ENCODE peak calls at places on chromosomes 3 and 15, in ten cellular contexts. One of them, this sample, is unnamed.
A peak's percentile ranks its signal among the peaks of the same experiment; 100 is the strongest.

GRCh38 chr3:46369675-46370132 is 1.0 kb upstream of the CCR5 start:
- DNase-seq in GM23248: no peak
- DNase-seq in hepatocyte: no peak
- DNase-seq in CD8-positive, alpha-beta T cell: no peak
- DNase-seq in cardiac muscle cell: no peak
- DNase-seq in heart left ventricle: no peak
- DNase-seq in fibroblast of lung: no peak
- DNase-seq in K562: no peak
- DNase-seq in A673: no peak
- DNase-seq in iPS DF 6.9: no peak
- DNase-seq in this sample: no peak

GRCh38 chr3:88061749-88062148 is 2.7 kb downstream of the ZNF654 start:
- DNase-seq in fibroblast of lung: no peak
- DNase-seq in heart left ventricle: no peak
- DNase-seq in A673: no peak
- DNase-seq in hepatocyte: no peak
- DNase-seq in GM23248: peak; percentile 27
- DNase-seq in K562: no peak
- DNase-seq in cardiac muscle cell: no peak
- DNase-seq in iPS DF 6.9: no peak
- DNase-seq in CD8-positive, alpha-beta T cell: no peak
- DNase-seq in this sample: no peak

GRCh38 chr3:16060945-16061344 is 113.5 kb upstream of the GALNT15 start:
- DNase-seq in cardiac muscle cell: no peak
- DNase-seq in CD8-positive, alpha-beta T cell: no peak
- DNase-seq in GM23248: peak; percentile 96
- DNase-seq in A673: no peak
- DNase-seq in K562: no peak
- DNase-seq in hepatocyte: peak; percentile 35
- DNase-seq in fibroblast of lung: peak; percentile 95
- DNase-seq in heart left ventricle: no peak
- DNase-seq in iPS DF 6.9: no peak
- DNase-seq in this sample: peak; percentile 78

GRCh38 chr15:62558640-62559039 is 393.6 kb upstream of the C2CD4B start:
- DNase-seq in K562: no peak
- DNase-seq in cardiac muscle cell: no peak
- DNase-seq in iPS DF 6.9: no peak
- DNase-seq in CD8-positive, alpha-beta T cell: no peak
- DNase-seq in heart left ventricle: no peak
- DNase-seq in hepatocyte: peak; percentile 28
- DNase-seq in GM23248: peak; percentile 14
- DNase-seq in A673: no peak
- DNase-seq in fibroblast of lung: no peak
- DNase-seq in this sample: no peak

GRCh38 chr3:99659032-99659431 is 20.6 kb downstream of the COL8A1 start:
- DNase-seq in fibroblast of lung: peak; percentile 100
- DNase-seq in iPS DF 6.9: no peak
- DNase-seq in GM23248: peak; percentile 99
- DNase-seq in heart left ventricle: peak; percentile 50
- DNase-seq in hepatocyte: peak; percentile 16
- DNase-seq in cardiac muscle cell: no peak
- DNase-seq in K562: no peak
- DNase-seq in A673: no peak
- DNase-seq in CD8-positive, alpha-beta T cell: no peak
- DNase-seq in this sample: peak; percentile 100

GRCh38 chr3:101518421-101518871 is 5.4 kb upstream of the SENP7 start:
- DNase-seq in K562: no peak
- DNase-seq in fibroblast of lung: no peak
- DNase-seq in cardiac muscle cell: no peak
- DNase-seq in hepatocyte: peak; percentile 9
- DNase-seq in iPS DF 6.9: no peak
- DNase-seq in heart left ventricle: no peak
- DNase-seq in GM23248: no peak
- DNase-seq in CD8-positive, alpha-beta T cell: no peak
- DNase-seq in A673: no peak
- DNase-seq in this sample: no peak

GRCh38 chr3:171193693-171194092 is 167.2 kb upstream of the SLC2A2 start:
- DNase-seq in CD8-positive, alpha-beta T cell: no peak
- DNase-seq in iPS DF 6.9: no peak
- DNase-seq in cardiac muscle cell: no peak
- DNase-seq in hepatocyte: no peak
- DNase-seq in A673: no peak
- DNase-seq in fibroblast of lung: peak; percentile 62
- DNase-seq in K562: no peak
- DNase-seq in heart left ventricle: no peak
- DNase-seq in GM23248: no peak
- DNase-seq in this sample: no peak

GRCh38 chr15:76904461-76905012 is 603 bp downstream of the SCAPER start:
- DNase-seq in fibroblast of lung: peak; percentile 6
- DNase-seq in CD8-positive, alpha-beta T cell: peak; percentile 51
- DNase-seq in GM23248: peak; percentile 49
- DNase-seq in hepatocyte: peak; percentile 71
- DNase-seq in heart left ventricle: peak; percentile 31
- DNase-seq in cardiac muscle cell: peak; percentile 45
- DNase-seq in iPS DF 6.9: peak; percentile 2
- DNase-seq in A673: peak; percentile 43
- DNase-seq in K562: no peak
- DNase-seq in this sample: peak; percentile 46

GRCh38 chr15:43225201-43225949 is 4.6 kb upstream of the EPB42 start:
- DNase-seq in K562: no peak
- DNase-seq in fibroblast of lung: peak; percentile 55
- DNase-seq in heart left ventricle: no peak
- DNase-seq in GM23248: peak; percentile 81
- DNase-seq in cardiac muscle cell: peak; percentile 67
- DNase-seq in hepatocyte: peak; percentile 83
- DNase-seq in iPS DF 6.9: peak; percentile 45
- DNase-seq in CD8-positive, alpha-beta T cell: peak; percentile 52
- DNase-seq in A673: peak; percentile 78
- DNase-seq in this sample: peak; percentile 68

GRCh38 chr3:127986803-127987202 is 65.4 kb upstream of the SEC61A1 start:
- DNase-seq in GM23248: no peak
- DNase-seq in K562: no peak
- DNase-seq in hepatocyte: no peak
- DNase-seq in fibroblast of lung: no peak
- DNase-seq in CD8-positive, alpha-beta T cell: no peak
- DNase-seq in iPS DF 6.9: no peak
- DNase-seq in A673: no peak
- DNase-seq in cardiac muscle cell: no peak
- DNase-seq in heart left ventricle: peak; percentile 87
- DNase-seq in this sample: no peak

DNA sequence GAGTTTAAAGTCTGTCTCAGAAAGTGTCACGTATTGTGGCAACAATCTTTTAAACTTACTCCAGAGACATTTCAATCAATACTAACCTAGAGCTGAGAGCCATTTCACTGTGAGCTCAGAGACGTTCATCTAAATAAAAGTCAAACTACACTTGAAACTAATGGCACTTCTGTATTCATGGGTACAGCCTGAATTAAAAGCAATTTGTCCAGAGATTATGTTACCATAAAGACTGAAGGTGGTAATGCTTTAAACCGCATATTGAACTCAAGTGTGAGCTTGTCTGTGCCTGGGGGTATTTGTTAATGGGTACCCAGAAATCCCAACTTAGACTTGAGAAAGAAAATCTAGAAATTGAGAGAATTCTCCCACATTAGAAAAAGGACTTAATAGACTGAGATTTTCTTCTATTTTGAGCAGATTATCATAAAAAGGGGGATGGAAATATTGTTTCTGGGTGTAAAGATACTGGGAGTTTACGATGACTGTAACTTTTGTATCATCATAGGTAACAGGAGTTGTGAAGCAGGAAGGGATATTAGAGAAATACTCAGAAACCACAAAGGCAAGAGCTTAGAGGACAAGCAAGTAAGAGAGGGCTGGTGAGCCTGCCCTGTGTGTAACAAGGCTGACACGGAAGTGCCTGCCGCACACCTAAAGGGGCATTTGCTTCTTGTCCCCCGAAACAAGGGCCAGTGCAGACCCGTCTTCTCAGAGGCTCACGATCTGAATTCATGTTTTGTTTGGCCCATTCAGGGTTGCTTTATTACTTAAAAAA is 36.9 kb downstream of the LRIG1 start:
- DNase-seq in hepatocyte: no peak
- DNase-seq in fibroblast of lung: no peak
- DNase-seq in GM23248: no peak
- DNase-seq in A673: no peak
- DNase-seq in iPS DF 6.9: no peak
- DNase-seq in CD8-positive, alpha-beta T cell: no peak
- DNase-seq in cardiac muscle cell: no peak
- DNase-seq in K562: no peak
- DNase-seq in heart left ventricle: no peak
- DNase-seq in this sample: no peak
- H3K4me1 ChIP-seq in hepatocyte: peaks cover 8% of the 10 kb centered on the region
- H3K4me1 ChIP-seq in fibroblast of lung: peaks cover 7% of the 10 kb centered on the region
- H3K4me1 ChIP-seq in GM23248: peaks cover 16% of the 10 kb centered on the region
- H3K4me1 ChIP-seq in A673: peaks cover 17% of the 10 kb centered on the region
- H3K4me1 ChIP-seq in iPS DF 6.9: peaks cover 1% of the 10 kb centered on the region
- H3K4me1 ChIP-seq in CD8-positive, alpha-beta T cell: no peaks in the 10 kb centered on the region
- H3K4me1 ChIP-seq in cardiac muscle cell: no peaks in the 10 kb centered on the region
- H3K4me1 ChIP-seq in K562: no peaks in the 10 kb centered on the region
- H3K4me1 ChIP-seq in heart left ventricle: no peaks in the 10 kb centered on the region
- H3K4me1 ChIP-seq in this sample: peaks cover 11% of the 10 kb centered on the region

DNA sequence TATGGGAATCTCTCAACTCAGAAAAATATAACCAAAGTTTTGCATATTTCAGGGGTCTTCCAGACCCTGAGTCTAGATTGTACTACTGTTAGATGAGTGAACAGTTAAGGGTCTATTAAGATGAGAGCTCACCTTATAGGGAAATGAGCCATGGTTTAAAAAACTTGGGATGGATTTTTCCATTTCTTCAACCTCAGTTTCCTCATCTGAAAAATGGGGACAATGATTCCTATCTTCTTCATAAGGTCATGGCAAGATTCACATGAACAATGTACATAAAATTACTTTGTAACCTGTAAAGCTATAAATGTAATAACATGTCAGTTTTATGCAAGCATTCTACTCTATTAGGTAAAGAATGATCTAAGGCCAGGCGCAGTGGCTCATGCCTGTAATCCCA is 28.7 kb downstream of the NPTN start:
- DNase-seq in cardiac muscle cell: no peak
- DNase-seq in A673: no peak
- DNase-seq in heart left ventricle: no peak
- DNase-seq in K562: no peak
- DNase-seq in GM23248: no peak
- DNase-seq in fibroblast of lung: no peak
- DNase-seq in iPS DF 6.9: no peak
- DNase-seq in CD8-positive, alpha-beta T cell: no peak
- DNase-seq in hepatocyte: no peak
- DNase-seq in this sample: no peak
- H3K4me1 ChIP-seq in cardiac muscle cell: peaks cover 46% of the 10 kb centered on the region
- H3K4me1 ChIP-seq in A673: peaks cover 42% of the 10 kb centered on the region
- H3K4me1 ChIP-seq in heart left ventricle: peaks cover 46% of the 10 kb centered on the region
- H3K4me1 ChIP-seq in K562: peaks cover 5% of the 10 kb centered on the region
- H3K4me1 ChIP-seq in GM23248: peaks cover 61% of the 10 kb centered on the region
- H3K4me1 ChIP-seq in fibroblast of lung: peaks cover 37% of the 10 kb centered on the region
- H3K4me1 ChIP-seq in iPS DF 6.9: peaks cover 3% of the 10 kb centered on the region
- H3K4me1 ChIP-seq in CD8-positive, alpha-beta T cell: peaks cover 15% of the 10 kb centered on the region
- H3K4me1 ChIP-seq in hepatocyte: peaks cover 45% of the 10 kb centered on the region
- H3K4me1 ChIP-seq in this sample: peaks cover 9% of the 10 kb centered on the region

GRCh38 chr15:40439461-40440299 is 1.1 kb upstream of the BAHD1 start:
- DNase-seq in K562: peak; percentile 75
- DNase-seq in iPS DF 6.9: no peak
- DNase-seq in A673: peak; percentile 46
- DNase-seq in cardiac muscle cell: peak; percentile 61
- DNase-seq in heart left ventricle: peak; percentile 61
- DNase-seq in fibroblast of lung: peak; percentile 50
- DNase-seq in hepatocyte: peak; percentile 72
- DNase-seq in GM23248: peak; percentile 80
- DNase-seq in CD8-positive, alpha-beta T cell: peak; percentile 56
- DNase-seq in this sample: peak; percentile 65
- H3K4me1 ChIP-seq in K562: peaks cover 77% of the 10 kb centered on the region
- H3K4me1 ChIP-seq in iPS DF 6.9: peaks cover 23% of the 10 kb centered on the region
- H3K4me1 ChIP-seq in A673: peaks cover 32% of the 10 kb centered on the region
- H3K4me1 ChIP-seq in cardiac muscle cell: peaks cover 44% of the 10 kb centered on the region
- H3K4me1 ChIP-seq in heart left ventricle: peaks cover 14% of the 10 kb centered on the region
- H3K4me1 ChIP-seq in fibroblast of lung: peaks cover 6% of the 10 kb centered on the region
- H3K4me1 ChIP-seq in hepatocyte: peaks cover 50% of the 10 kb centered on the region
- H3K4me1 ChIP-seq in GM23248: peaks cover 14% of the 10 kb centered on the region
- H3K4me1 ChIP-seq in CD8-positive, alpha-beta T cell: peaks cover 58% of the 10 kb centered on the region
- H3K4me1 ChIP-seq in this sample: peaks cover 33% of the 10 kb centered on the region

GRCh38 chr3:29552036-29552435 is 271.2 kb downstream of the RBMS3 start:
- DNase-seq in cardiac muscle cell: no peak
- DNase-seq in CD8-positive, alpha-beta T cell: no peak
- DNase-seq in heart left ventricle: no peak
- DNase-seq in hepatocyte: no peak
- DNase-seq in A673: no peak
- DNase-seq in K562: no peak
- DNase-seq in iPS DF 6.9: no peak
- DNase-seq in fibroblast of lung: peak; percentile 33
- DNase-seq in GM23248: no peak
- DNase-seq in this sample: no peak
- H3K4me1 ChIP-seq in cardiac muscle cell: peaks cover 17% of the 10 kb centered on the region
- H3K4me1 ChIP-seq in CD8-positive, alpha-beta T cell: no peaks in the 10 kb centered on the region
- H3K4me1 ChIP-seq in heart left ventricle: no peaks in the 10 kb centered on the region
- H3K4me1 ChIP-seq in hepatocyte: no peaks in the 10 kb centered on the region
- H3K4me1 ChIP-seq in A673: peaks cover 19% of the 10 kb centered on the region
- H3K4me1 ChIP-seq in K562: no peaks in the 10 kb centered on the region
- H3K4me1 ChIP-seq in iPS DF 6.9: no peaks in the 10 kb centered on the region
- H3K4me1 ChIP-seq in fibroblast of lung: no peaks in the 10 kb centered on the region
- H3K4me1 ChIP-seq in GM23248: peaks cover 17% of the 10 kb centered on the region
- H3K4me1 ChIP-seq in this sample: peaks cover 2% of the 10 kb centered on the region

This sample was measured in mesenchymal stem cell.